ENCODE peak calls at places on chromosome 10, in six cellular contexts. One of them, this sample, is unnamed.

GRCh38 chr10:132836248-132836831 is 50.4 kb upstream of the NKX6-2 start:
- ATAC-seq in A549: peak; percentile 74
- ATAC-seq in HepG2: peak; percentile 69
- ATAC-seq in GM12878: no peak
- ATAC-seq in K562: no peak
- ATAC-seq in upper lobe of left lung: peak; percentile 17
- ATAC-seq in this sample: peak; percentile 39

GRCh38 chr10:18960466-18961079 is 88.0 kb upstream of the MALRD1 start:
- ATAC-seq in K562: no peak
- ATAC-seq in GM12878: no peak
- ATAC-seq in A549: no peak
- ATAC-seq in upper lobe of left lung: no peak
- ATAC-seq in HepG2: no peak
- ATAC-seq in this sample: no peak

GRCh38 chr10:108904163-108904878 is 1019.0 kb downstream of the XPNPEP1 start:
- ATAC-seq in A549: no peak
- ATAC-seq in HepG2: no peak
- ATAC-seq in upper lobe of left lung: no peak
- ATAC-seq in GM12878: no peak
- ATAC-seq in K562: no peak
- ATAC-seq in this sample: peak; percentile 39

GRCh38 chr10:101646369-101646768 is 48.6 kb downstream of the FBXW4 start:
- ATAC-seq in GM12878: no peak
- ATAC-seq in upper lobe of left lung: no peak
- ATAC-seq in A549: no peak
- ATAC-seq in K562: no peak
- ATAC-seq in HepG2: no peak
- ATAC-seq in this sample: no peak

GRCh38 chr10:47299989-47300931 is at the start of gene GDF10:
- ATAC-seq in A549: peak; percentile 70
- ATAC-seq in GM12878: no peak
- ATAC-seq in K562: peak; percentile 60
- ATAC-seq in upper lobe of left lung: no peak
- ATAC-seq in HepG2: peak; percentile 92
- ATAC-seq in this sample: peak; percentile 7

GRCh38 chr10:93894516-93895378 is 969 bp downstream of the SLC35G1 start:
- ATAC-seq in K562: peak; percentile 53
- ATAC-seq in GM12878: peak; percentile 27
- ATAC-seq in A549: peak; percentile 21
- ATAC-seq in upper lobe of left lung: no peak
- ATAC-seq in HepG2: peak; percentile 27
- ATAC-seq in this sample: peak; percentile 4

GRCh38 chr10:104318096-104318725 is 20.1 kb downstream of the ITPRIP start:
- ATAC-seq in HepG2: no peak
- ATAC-seq in upper lobe of left lung: no peak
- ATAC-seq in A549: no peak
- ATAC-seq in K562: no peak
- ATAC-seq in GM12878: no peak
- ATAC-seq in this sample: no peak

GRCh38 chr10:68781613-68782574 is 45.4 kb upstream of the STOX1 start:
- ATAC-seq in upper lobe of left lung: no peak
- ATAC-seq in GM12878: no peak
- ATAC-seq in A549: peak; percentile 39
- ATAC-seq in HepG2: no peak
- ATAC-seq in K562: peak; percentile 22
- ATAC-seq in this sample: no peak

GRCh38 chr10:12846718-12847117 is 154.8 kb downstream of the CCDC3 start:
- ATAC-seq in K562: no peak
- ATAC-seq in GM12878: no peak
- ATAC-seq in HepG2: no peak
- ATAC-seq in A549: no peak
- ATAC-seq in upper lobe of left lung: no peak
- ATAC-seq in this sample: no peak

GRCh38 chr10:3526721-3527120 is 258.3 kb downstream of the KLF6 start:
- ATAC-seq in A549: no peak
- ATAC-seq in K562: no peak
- ATAC-seq in upper lobe of left lung: no peak
- ATAC-seq in HepG2: no peak
- ATAC-seq in GM12878: no peak
- ATAC-seq in this sample: peak; percentile 70

GRCh38 chr10:13160934-13161266 is 458 bp upstream of the MCM10 start:
- ATAC-seq in A549: peak; percentile 35
- ATAC-seq in GM12878: peak; percentile 60
- ATAC-seq in K562: no peak
- ATAC-seq in upper lobe of left lung: no peak
- ATAC-seq in HepG2: peak; percentile 23
- ATAC-seq in this sample: no peak

GRCh38 chr10:9018161-9018843 is 963.8 kb downstream of the GATA3 start:
- ATAC-seq in upper lobe of left lung: no peak
- ATAC-seq in HepG2: no peak
- ATAC-seq in A549: no peak
- ATAC-seq in GM12878: no peak
- ATAC-seq in K562: no peak
- ATAC-seq in this sample: no peak

GRCh38 chr10:4081691-4082111 is 296.7 kb upstream of the KLF6 start:
- ATAC-seq in K562: no peak
- ATAC-seq in upper lobe of left lung: no peak
- ATAC-seq in A549: no peak
- ATAC-seq in HepG2: no peak
- ATAC-seq in GM12878: no peak
- ATAC-seq in this sample: peak; percentile 50

GRCh38 chr10:113980408-113981087 is 63.1 kb upstream of the ADRB1 start:
- ATAC-seq in HepG2: no peak
- ATAC-seq in GM12878: no peak
- ATAC-seq in K562: no peak
- ATAC-seq in upper lobe of left lung: no peak
- ATAC-seq in A549: peak; percentile 73
- ATAC-seq in this sample: no peak

GRCh38 chr10:112519129-112519761 is 72.2 kb downstream of the VTI1A start:
- ATAC-seq in upper lobe of left lung: no peak
- ATAC-seq in K562: no peak
- ATAC-seq in HepG2: no peak
- ATAC-seq in GM12878: peak; percentile 85
- ATAC-seq in A549: no peak
- ATAC-seq in this sample: no peak

GRCh38 chr10:122475130-122475529 is 13.8 kb downstream of the HTRA1 start:
- ATAC-seq in HepG2: no peak
- ATAC-seq in K562: no peak
- ATAC-seq in A549: no peak
- ATAC-seq in GM12878: no peak
- ATAC-seq in upper lobe of left lung: peak; percentile 48
- ATAC-seq in this sample: peak; percentile 75

GRCh38 chr10:85293483-85293882 is 965.1 kb downstream of the CCSER2 start:
- ATAC-seq in upper lobe of left lung: no peak
- ATAC-seq in K562: no peak
- ATAC-seq in GM12878: no peak
- ATAC-seq in HepG2: no peak
- ATAC-seq in A549: no peak
- ATAC-seq in this sample: no peak

GRCh38 chr10:133394801-133395221 is 854 bp downstream of the MTG1 start:
- ATAC-seq in A549: peak; percentile 4
- ATAC-seq in upper lobe of left lung: no peak
- ATAC-seq in K562: peak; percentile 46
- ATAC-seq in GM12878: peak; percentile 4
- ATAC-seq in HepG2: peak; percentile 13
- ATAC-seq in this sample: no peak

GRCh38 chr10:69816536-69816935 is 14.8 kb downstream of the COL13A1 start:
- ATAC-seq in A549: no peak
- ATAC-seq in upper lobe of left lung: no peak
- ATAC-seq in GM12878: no peak
- ATAC-seq in K562: no peak
- ATAC-seq in HepG2: no peak
- ATAC-seq in this sample: no peak

GRCh38 chr10:115092555-115093285 is 445 bp upstream of the ATRNL1 start:
- ATAC-seq in upper lobe of left lung: no peak
- ATAC-seq in GM12878: peak; percentile 75
- ATAC-seq in HepG2: peak; percentile 34
- ATAC-seq in K562: no peak
- ATAC-seq in A549: peak; percentile 64
- ATAC-seq in this sample: peak; percentile 79

GRCh38 chr10:24396396-24396795 is 187.5 kb downstream of the KIAA1217 start:
- ATAC-seq in HepG2: no peak
- ATAC-seq in K562: peak; percentile 47
- ATAC-seq in GM12878: no peak
- ATAC-seq in A549: no peak
- ATAC-seq in upper lobe of left lung: no peak
- ATAC-seq in this sample: no peak

GRCh38 chr10:32367793-32368453 is 21.0 kb upstream of the EPC1 start:
- ATAC-seq in K562: peak; percentile 77
- ATAC-seq in GM12878: peak; percentile 65
- ATAC-seq in HepG2: peak; percentile 62
- ATAC-seq in upper lobe of left lung: peak; percentile 80
- ATAC-seq in A549: peak; percentile 68
- ATAC-seq in this sample: peak; percentile 65

GRCh38 chr10:133516072-133516471 is 11.1 kb upstream of the CYP2E1 start:
- ATAC-seq in HepG2: no peak
- ATAC-seq in K562: no peak
- ATAC-seq in A549: no peak
- ATAC-seq in GM12878: no peak
- ATAC-seq in upper lobe of left lung: no peak
- ATAC-seq in this sample: no peak

GRCh38 chr10:124516181-124516580 is 54.6 kb downstream of the LHPP start:
- ATAC-seq in HepG2: no peak
- ATAC-seq in A549: no peak
- ATAC-seq in upper lobe of left lung: no peak
- ATAC-seq in GM12878: no peak
- ATAC-seq in K562: no peak
- ATAC-seq in this sample: no peak

GRCh38 chr10:119496282-119496681 is 46.2 kb downstream of the RGS10 start:
- ATAC-seq in A549: no peak
- ATAC-seq in GM12878: peak; percentile 92
- ATAC-seq in upper lobe of left lung: no peak
- ATAC-seq in HepG2: no peak
- ATAC-seq in K562: no peak
- ATAC-seq in this sample: no peak

GRCh38 chr10:62511656-62512055 is 137.5 kb downstream of the ZNF365 start:
- ATAC-seq in HepG2: no peak
- ATAC-seq in A549: no peak
- ATAC-seq in GM12878: peak; percentile 95
- ATAC-seq in K562: no peak
- ATAC-seq in upper lobe of left lung: no peak
- ATAC-seq in this sample: no peak

GRCh38 chr10:77926566-77927342 is at the start of gene DLG5:
- ATAC-seq in A549: peak; percentile 77
- ATAC-seq in HepG2: peak; percentile 50
- ATAC-seq in K562: peak; percentile 64
- ATAC-seq in GM12878: peak; percentile 74
- ATAC-seq in upper lobe of left lung: peak; percentile 71
- ATAC-seq in this sample: peak; percentile 91
- TF ChIP-seq CTCF in A549: no peak
- TF ChIP-seq CTCF in HepG2: peak; percentile 30
- TF ChIP-seq CTCF in K562: no peak
- TF ChIP-seq CTCF in GM12878: no peak
- TF ChIP-seq CTCF in upper lobe of left lung: no peak
- TF ChIP-seq CTCF in this sample: peak; percentile 20

GRCh38 chr10:27618906-27619305 is 114.8 kb downstream of the RAB18 start:
- ATAC-seq in GM12878: no peak
- ATAC-seq in A549: no peak
- ATAC-seq in K562: no peak
- ATAC-seq in HepG2: no peak
- ATAC-seq in upper lobe of left lung: no peak
- ATAC-seq in this sample: peak; percentile 26
- TF ChIP-seq EP300 in GM12878: no peak
- TF ChIP-seq EP300 in A549: no peak
- TF ChIP-seq EP300 in K562: no peak
- TF ChIP-seq EP300 in HepG2: no peak
- TF ChIP-seq EP300 in upper lobe of left lung: no peak
- TF ChIP-seq EP300 in this sample: no peak

GRCh38 chr10:100009793-100010676 is at the start of gene DNMBP:
- ATAC-seq in upper lobe of left lung: peak; percentile 85
- ATAC-seq in GM12878: peak; percentile 69
- ATAC-seq in A549: peak; percentile 72
- ATAC-seq in K562: peak; percentile 96
- ATAC-seq in HepG2: peak; percentile 91
- ATAC-seq in this sample: peak; percentile 96
- TF ChIP-seq CTCF in upper lobe of left lung: peak; percentile 96
- TF ChIP-seq CTCF in GM12878: peak; percentile 40
- TF ChIP-seq CTCF in A549: peak; percentile 90
- TF ChIP-seq CTCF in K562: peak; percentile 35
- TF ChIP-seq CTCF in HepG2: peak; percentile 68
- TF ChIP-seq CTCF in this sample: peak; percentile 86

GRCh38 chr10:63629363-63630084 is 108.3 kb downstream of the REEP3 start:
- ATAC-seq in GM12878: peak; percentile 79
- ATAC-seq in A549: peak; percentile 86
- ATAC-seq in upper lobe of left lung: peak; percentile 93
- ATAC-seq in HepG2: peak; percentile 89
- ATAC-seq in K562: peak; percentile 86
- ATAC-seq in this sample: peak; percentile 80
- TF ChIP-seq EP300 in GM12878: peak; percentile 25
- TF ChIP-seq EP300 in A549: peak; percentile 18
- TF ChIP-seq EP300 in upper lobe of left lung: peak; percentile 60
- TF ChIP-seq EP300 in HepG2: no peak
- TF ChIP-seq EP300 in K562: no peak
- TF ChIP-seq EP300 in this sample: peak; percentile 42

GRCh38 chr10:88457680-88458079 is 125.4 kb downstream of the RNLS start:
- ATAC-seq in A549: no peak
- ATAC-seq in HepG2: no peak
- ATAC-seq in K562: no peak
- ATAC-seq in upper lobe of left lung: no peak
- ATAC-seq in GM12878: no peak
- ATAC-seq in this sample: no peak
- TF ChIP-seq CTCF in A549: no peak
- TF ChIP-seq CTCF in HepG2: no peak
- TF ChIP-seq CTCF in K562: no peak
- TF ChIP-seq CTCF in upper lobe of left lung: no peak
- TF ChIP-seq CTCF in GM12878: no peak
- TF ChIP-seq CTCF in this sample: no peak

GRCh38 chr10:29569778-29570177 is 65.0 kb downstream of the SVIL start:
- ATAC-seq in A549: no peak
- ATAC-seq in upper lobe of left lung: no peak
- ATAC-seq in GM12878: no peak
- ATAC-seq in HepG2: no peak
- ATAC-seq in K562: no peak
- ATAC-seq in this sample: no peak
- TF ChIP-seq EP300 in A549: no peak
- TF ChIP-seq EP300 in upper lobe of left lung: no peak
- TF ChIP-seq EP300 in GM12878: no peak
- TF ChIP-seq EP300 in HepG2: no peak
- TF ChIP-seq EP300 in K562: no peak
- TF ChIP-seq EP300 in this sample: no peak

DNA sequence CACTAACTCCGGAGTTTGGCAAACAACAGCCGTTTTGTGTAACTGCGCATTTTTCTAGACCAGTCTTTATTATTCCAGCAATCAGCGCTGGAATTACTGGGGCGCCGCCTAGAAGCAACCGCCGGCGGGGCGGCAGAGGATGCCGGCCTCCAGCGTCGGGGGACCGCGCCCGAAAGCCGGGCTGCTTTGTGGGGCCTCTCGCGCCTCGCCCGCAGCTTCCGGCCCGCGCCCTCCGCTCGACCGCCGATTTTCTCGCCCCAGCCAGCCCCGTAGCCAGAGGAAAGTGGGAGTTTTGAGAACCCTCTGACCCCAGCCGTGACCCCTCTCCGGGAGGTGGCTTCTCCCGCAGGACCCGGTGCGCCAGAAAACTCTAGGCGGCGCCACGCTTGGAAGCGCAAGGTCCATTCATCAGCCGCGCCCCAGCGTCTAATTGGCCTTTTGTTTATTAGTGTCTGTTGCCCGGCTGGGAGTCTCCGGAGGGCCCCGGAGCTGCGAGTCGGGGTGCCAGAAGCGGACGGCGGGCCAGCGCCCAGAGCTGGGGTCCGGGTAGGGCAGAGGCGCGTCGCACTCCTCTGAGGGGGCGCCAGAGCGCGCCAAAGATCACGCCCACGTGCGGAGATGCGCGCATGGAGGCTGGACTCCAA is 10.7 kb downstream of the EMX2 start:
- ATAC-seq in HepG2: no peak
- ATAC-seq in GM12878: no peak
- ATAC-seq in upper lobe of left lung: no peak
- ATAC-seq in A549: no peak
- ATAC-seq in K562: no peak
- ATAC-seq in this sample: no peak
- TF ChIP-seq CTCF in HepG2: no peak
- TF ChIP-seq CTCF in GM12878: no peak
- TF ChIP-seq CTCF in upper lobe of left lung: no peak
- TF ChIP-seq CTCF in A549: no peak
- TF ChIP-seq CTCF in K562: no peak
- TF ChIP-seq CTCF in this sample: no peak

This sample was measured in gastroesophageal sphincter.